ENCODE peak calls at places on chromosomes 5 and 9, in five cellular contexts. O is neuronal stem cell; C is brain microvascular endothelial cell; S is left lung; I is CD8-positive, alpha-beta T cell. F is an unnamed sample.

GRCh38 chr9:18384066-18384465 is 89.9 kb upstream of the ADAMTSL1 start:
- DNase-seq in O (no peak), C (no peak), S (no peak), I (no peak), F (no peak)

GRCh38 chr9:136530472-136531089 is 15.3 kb downstream of the NOTCH1 start:
- DNase-seq in O (no peak), C (no peak), S (no peak), I (no peak), F (no peak)

GRCh38 chr5:172441262-172441751 is 13.0 kb downstream of the SH3PXD2B start:
- DNase-seq in O (no peak), C (no peak), S (no peak), I (no peak), F (no peak)

GRCh38 chr9:113508111-113508749 is 44.7 kb downstream of the RGS3 start:
- DNase-seq in O (no peak), C (no peak), S (no peak), I (no peak), F (no peak)

GRCh38 chr5:160020266-160020770 is 11.4 kb downstream of the TTC1 start:
- DNase-seq in O (no peak), C (no peak), S (no peak), I (no peak), F (no peak)

GRCh38 chr9:134474656-134475050 is 148.4 kb downstream of the RXRA start:
- DNase-seq in O (no peak), C (no peak), S (no peak), I (no peak), F (no peak)

GRCh38 chr5:127785098-127785927 is 82.1 kb downstream of the CCDC192 start:
- DNase-seq in O (no peak), C (peak), S (no peak), I (no peak), F (no peak)

GRCh38 chr5:134490255-134490924 is 35.1 kb upstream of the JADE2 start:
- DNase-seq in O (no peak), C (no peak), S (no peak), I (no peak), F (peak)

GRCh38 chr5:35213608-35214007 is 16.7 kb downstream of the PRLR start:
- DNase-seq in O (no peak), C (no peak), S (no peak), I (no peak), F (no peak)

GRCh38 chr5:134891473-134891872 is 13.5 kb upstream of the PCBD2 start:
- DNase-seq in O (no peak), C (no peak), S (no peak), I (no peak), F (no peak)

GRCh38 chr5:56112526-56113121 is 117.9 kb upstream of the IL6ST start:
- DNase-seq in O (no peak), C (no peak), S (no peak), I (no peak), F (no peak)

GRCh38 chr5:90874066-90874465 is 315.5 kb downstream of the ADGRV1 start:
- DNase-seq in O (no peak), C (no peak), S (no peak), I (no peak), F (no peak)

GRCh38 chr9:90801175-90801506 is 478 bp upstream of the SYK start:
- DNase-seq in O (no peak), C (no peak), S (no peak), I (no peak), F (no peak)

GRCh38 chr9:6153425-6153824 is 62.2 kb upstream of the IL33 start:
- DNase-seq in O (no peak), C (no peak), S (no peak), I (no peak), F (no peak)

GRCh38 chr5:43367909-43368648 is 44.1 kb downstream of the CCL28 start:
- DNase-seq in O (no peak), C (no peak), S (no peak), I (no peak), F (no peak)

GRCh38 chr5:180289433-180289832 is 2.5 kb downstream of the MAPK9 start:
- DNase-seq in O (no peak), C (no peak), S (no peak), I (no peak), F (peak)

GRCh38 chr5:4027335-4027734 is 431.7 kb downstream of the IRX1 start:
- DNase-seq in O (no peak), C (no peak), S (no peak), I (no peak), F (no peak)

GRCh38 chr5:97076098-97076497 is 66.3 kb downstream of the LIX1 start:
- DNase-seq in O (no peak), C (no peak), S (no peak), I (no peak), F (no peak)

GRCh38 chr5:143170977-143171376 is 232.5 kb downstream of the NR3C1 start:
- DNase-seq in O (no peak), C (no peak), S (no peak), I (no peak), F (no peak)

GRCh38 chr5:76113103-76113502 is 29.9 kb downstream of the SV2C start:
- DNase-seq in O (no peak), C (no peak), S (no peak), I (no peak), F (no peak)
- H3K4me3 ChIP-seq in O (no peak), C (no peak), S (no peak), I (no peak), F (no peak)

GRCh38 chr5:33933723-33934544 is 2.3 kb upstream of the RXFP3 start:
- DNase-seq in O (no peak), C (peak), S (no peak), I (no peak), F (no peak)

GRCh38 chr5:33937700-33938506 is 1.7 kb downstream of the RXFP3 start:
- DNase-seq in O (no peak), C (no peak), S (no peak), I (no peak), F (no peak)

GRCh38 chr5:33937017-33937699 is 972 bp downstream of the RXFP3 start:
- DNase-seq in O (no peak), C (no peak), S (no peak), I (no peak), F (no peak)

GRCh38 chr5:33936381-33937016 is at the start of gene RXFP3:
- DNase-seq in O (no peak), C (peak), S (no peak), I (no peak), F (peak)

DNA sequence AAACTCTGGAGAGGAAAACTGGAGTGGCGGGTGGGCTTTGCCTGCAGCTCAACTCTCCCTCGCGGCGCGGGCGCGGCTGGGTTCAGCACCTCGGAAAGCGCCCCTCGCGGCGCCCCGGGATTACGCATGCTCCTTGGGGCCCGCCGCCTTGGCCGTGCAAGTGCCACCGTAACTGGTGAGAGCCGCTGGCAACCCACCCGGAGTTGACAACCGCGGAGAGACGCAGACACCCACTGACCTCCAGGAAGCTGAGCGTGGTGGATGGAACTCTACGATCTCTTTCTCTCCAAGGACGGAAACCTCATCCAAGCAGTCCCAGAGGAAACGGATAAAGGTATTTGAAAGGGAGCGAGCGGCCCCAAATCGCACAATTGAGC is 194 bp upstream of the RXFP3 start:
- DNase-seq in O (peak), C (peak), S (peak), I (peak), F (peak)
- H3K4me3 ChIP-seq in O (peak), C (peak), S (peak), I (no peak), F (peak)

DNA sequence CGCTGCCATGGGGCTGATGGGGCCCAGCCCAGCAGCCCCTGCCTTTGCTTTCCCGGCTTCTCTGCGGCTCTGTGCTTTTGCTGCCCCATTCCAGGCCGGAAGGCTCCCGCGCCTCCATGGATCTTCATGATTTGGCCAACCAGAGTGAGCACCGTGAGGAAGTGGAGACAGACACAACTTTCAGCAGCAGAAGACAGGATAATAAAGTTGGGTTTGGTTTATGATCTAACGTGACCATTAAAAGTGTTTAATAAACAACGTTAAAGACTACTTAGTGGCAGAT is 3.1 kb upstream of the CEP72 start:
- DNase-seq in O (no peak), C (no peak), S (no peak), I (no peak), F (no peak)
- H3K4me3 ChIP-seq in O (no peak), C (no peak), S (no peak), I (no peak), F (no peak)

DNA sequence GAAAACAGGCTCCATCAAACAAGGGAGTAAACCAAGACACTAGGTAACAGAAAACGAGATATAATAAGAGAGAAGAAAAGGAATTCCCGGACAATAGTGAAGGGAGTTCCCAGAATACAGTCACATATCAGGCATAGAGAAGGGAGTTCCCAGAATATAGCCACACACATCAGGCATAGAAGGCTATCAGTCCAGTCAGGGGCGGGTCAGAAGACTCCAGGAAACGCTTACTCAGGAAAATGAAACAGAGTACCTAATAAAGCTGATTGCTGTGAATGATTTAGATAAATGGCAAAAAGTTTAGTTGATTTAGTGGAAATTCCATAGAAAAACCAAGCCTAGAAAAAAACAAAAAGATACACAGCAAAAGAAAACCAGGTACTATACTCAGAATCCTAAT is 4.9 kb downstream of the TOMM5 start:
- DNase-seq in O (no peak), C (no peak), S (no peak), I (no peak), F (no peak)
- H3K4me3 ChIP-seq in O (no peak), C (no peak), S (no peak), I (no peak), F (no peak)

GRCh38 chr5:113031132-113031531 is 54.5 kb downstream of the DCP2 start:
- DNase-seq in O (no peak), C (no peak), S (no peak), I (no peak), F (no peak)
- H3K4me3 ChIP-seq in O (no peak), C (no peak), S (no peak), I (no peak), F (no peak)

GRCh38 chr5:32928761-32929160 is 217.6 kb downstream of the NPR3 start:
- DNase-seq in O (no peak), C (peak), S (no peak), I (no peak), F (no peak)

GRCh38 chr5:32934529-32934928 is 223.4 kb downstream of the NPR3 start:
- DNase-seq in O (no peak), C (no peak), S (no peak), I (no peak), F (no peak)

GRCh38 chr5:32933692-32934091 is 222.6 kb downstream of the NPR3 start:
- DNase-seq in O (no peak), C (no peak), S (no peak), I (no peak), F (no peak)

GRCh38 chr5:32935292-32935691 is 224.2 kb downstream of the NPR3 start:
- DNase-seq in O (no peak), C (no peak), S (no peak), I (no peak), F (no peak)

GRCh38 chr5:32932231-32932935 is 221.3 kb downstream of the NPR3 start:
- DNase-seq in O (no peak), C (no peak), S (no peak), I (no peak), F (no peak)
- H3K4me3 ChIP-seq in O (no peak), C (no peak), S (no peak), I (no peak), F (no peak)

GRCh38 chr9:133347985-133348762 is at the start of the genes MED22 and RPL7A:
- DNase-seq in O (peak), C (peak), S (peak), I (peak), F (peak)

GRCh38 chr9:133351908-133352634 is 4.1 kb downstream of the RPL7A start:
- DNase-seq in O (peak), C (peak), S (no peak), I (no peak), F (peak)

GRCh38 chr9:133348763-133349573 is 950 bp downstream of the RPL7A start:
- DNase-seq in O (no peak), C (no peak), S (no peak), I (no peak), F (no peak)

GRCh38 chr9:133351526-133351907 is 3.5 kb downstream of the RPL7A start:
- DNase-seq in O (no peak), C (no peak), S (no peak), I (no peak), F (peak)

GRCh38 chr9:133349965-133350624 is 2.1 kb downstream of the RPL7A start:
- DNase-seq in O (no peak), C (no peak), S (no peak), I (no peak), F (peak)
- H3K4me3 ChIP-seq in O (peak), C (peak), S (no peak), I (no peak), F (no peak)

F was measured in kidney.